ENCODE peak calls at places on chromosome 19, in five cellular contexts. O is activated CD8-positive, alpha-beta T cell treated with anti-CD3 and anti-CD28 coated beads for 36 hours; G is progenitor cell of endocrine pancreas; R is mammary epithelial cell; S is AG04450. C is an unnamed sample.
A peak's percentile ranks its signal among the peaks of the same experiment; 100 is the strongest.

GRCh38 chr19:29337029-29337428 is 124.1 kb upstream of the UQCRFS1 start:
- DNase-seq in R (no peak), O (no peak), G (no peak), S (no peak), C (no peak)

GRCh38 chr19:56660381-56661105 is 11.0 kb downstream of the ZNF835 start:
- DNase-seq in O (peak; percentile 33), R (no peak), G (no peak), S (no peak), C (no peak)

GRCh38 chr19:43784981-43785808 is 4.4 kb upstream of the KCNN4 start:
- DNase-seq in O (peak; percentile 71), S (peak; percentile 29), R (peak; percentile 67), G (peak; percentile 27), C (peak; percentile 41)

GRCh38 chr19:5891938-5892771 is 11.4 kb downstream of the NDUFA11 start:
- DNase-seq in O (peak; percentile 34), R (no peak), S (no peak), G (peak; percentile 47), C (no peak)

GRCh38 chr19:53785196-53785889 is 38.8 kb downstream of the NLRP12 start:
- DNase-seq in G (no peak), O (no peak), S (no peak), R (peak; percentile 3), C (no peak)

GRCh38 chr19:13070425-13071140 is 32.1 kb downstream of the LYL1 start:
- DNase-seq in O (no peak), G (no peak), R (no peak), S (no peak), C (no peak)

GRCh38 chr19:8611890-8612806 is 1.6 kb upstream of the ADAMTS10 start:
- DNase-seq in S (no peak), G (no peak), R (no peak), O (peak; percentile 25), C (no peak)

GRCh38 chr19:57803594-57804325 is 11.0 kb downstream of the ZNF552 start:
- DNase-seq in S (peak; percentile 48), R (peak; percentile 67), G (peak; percentile 34), O (peak; percentile 55), C (no peak)

GRCh38 chr19:34667349-34668076 is 9.4 kb downstream of the SCGB2B2 start:
- DNase-seq in O (no peak), S (no peak), R (no peak), G (no peak), C (no peak)

GRCh38 chr19:55275851-55276719 is 3.8 kb downstream of the HSPBP1 start:
- DNase-seq in O (peak; percentile 37), S (no peak), R (no peak), G (no peak), C (no peak)

GRCh38 chr19:46753420-46754155 is 7.3 kb upstream of the STRN4 start:
- DNase-seq in O (peak; percentile 85), G (no peak), S (no peak), R (peak; percentile 29), C (peak; percentile 52)

GRCh38 chr19:30223866-30224688 is 148.1 kb upstream of the ZNF536 start:
- DNase-seq in R (no peak), S (no peak), G (no peak), O (no peak), C (no peak)

GRCh38 chr19:5895890-5896289 is 7.7 kb downstream of the NDUFA11 start:
- DNase-seq in G (no peak), S (no peak), O (no peak), R (no peak), C (no peak)

GRCh38 chr19:49362048-49362925 is at the start of gene TEAD2:
- DNase-seq in S (no peak), O (peak; percentile 12), G (peak; percentile 61), R (peak; percentile 43), C (no peak)

GRCh38 chr19:5128251-5128931 is 159.5 kb downstream of the KDM4B start:
- DNase-seq in G (peak; percentile 57), O (no peak), S (peak; percentile 16), R (no peak), C (no peak)

GRCh38 chr19:20066861-20067260 is 10.9 kb upstream of the ZNF90 start:
- DNase-seq in O (no peak), S (no peak), G (no peak), R (no peak), C (no peak)

GRCh38 chr19:34184880-34185491 is 12.7 kb downstream of the LSM14A start:
- DNase-seq in G (no peak), R (no peak), O (no peak), S (no peak), C (no peak)

GRCh38 chr19:40192758-40193586 is 1.7 kb downstream of the MAP3K10 start:
- DNase-seq in S (no peak), G (no peak), R (no peak), O (no peak), C (no peak)

GRCh38 chr19:46372901-46373572 is 26.1 kb downstream of the PPP5C start:
- DNase-seq in G (no peak), O (no peak), S (no peak), R (no peak), C (no peak)

GRCh38 chr19:2114821-2115220 is 18.1 kb downstream of the IZUMO4 start:
- DNase-seq in O (no peak), S (no peak), R (no peak), G (no peak), C (no peak)
- TF ChIP-seq CTCF in O (no peak), S (no peak), R (no peak), G (no peak), C (no peak)

GRCh38 chr19:14916848-14917247 is 24.4 kb upstream of the OR7C2 start:
- DNase-seq in R (no peak), G (no peak), S (no peak), O (peak; percentile 2), C (no peak)
- TF ChIP-seq CTCF in R (peak; percentile 56), G (no peak), S (no peak), O (no peak), C (no peak)

GRCh38 chr19:18281082-18282020 is at the start of gene JUND:
- DNase-seq in R (peak; percentile 98), G (peak; percentile 96), S (peak; percentile 94), O (peak; percentile 98), C (peak; percentile 98)
- TF ChIP-seq CTCF in R (no peak), G (peak; percentile 18), S (no peak), O (no peak), C (no peak)

GRCh38 chr19:15702590-15702930 is 25.3 kb upstream of the OR10H2 start:
- DNase-seq in G (no peak), O (peak; percentile 57), S (no peak), R (peak; percentile 60), C (no peak)
- TF ChIP-seq CTCF in G (no peak), O (no peak), S (no peak), R (no peak), C (no peak)

DNA sequence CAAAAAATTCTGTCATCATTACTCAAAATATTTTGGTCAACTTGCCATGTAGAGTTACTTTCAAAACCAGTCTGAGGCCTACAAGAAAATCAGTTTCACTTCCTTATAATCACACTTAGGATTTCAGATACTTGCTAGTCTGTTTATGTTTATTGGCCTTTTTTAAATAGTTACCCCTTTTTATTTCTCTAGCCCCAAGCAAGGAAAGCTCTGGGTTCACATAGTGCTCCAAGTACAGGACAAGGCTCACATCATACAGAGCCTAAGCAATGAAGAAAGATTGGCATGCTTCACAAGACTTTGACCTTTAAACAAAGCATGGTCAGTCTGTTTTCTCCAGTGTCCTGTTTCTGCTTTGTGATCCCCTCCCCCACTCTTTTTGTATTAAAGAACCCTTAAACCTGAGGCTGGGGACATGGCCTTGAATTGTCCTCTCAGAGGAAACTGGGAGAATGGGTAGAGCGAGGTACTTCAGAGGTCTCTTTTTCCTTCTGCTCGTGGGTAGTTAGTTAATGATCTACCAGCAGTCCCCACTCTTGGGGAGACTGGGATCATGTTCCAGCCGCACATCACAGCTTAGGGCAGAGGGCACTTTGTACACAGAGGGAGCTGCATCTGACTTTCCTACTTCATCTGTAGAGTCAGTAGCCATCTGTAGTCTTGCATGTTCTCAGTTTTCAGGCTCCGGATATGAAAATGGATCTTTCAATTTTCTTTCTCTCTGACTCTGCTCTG is 30.6 kb downstream of the CEACAM1 start:
- DNase-seq in O (no peak), R (no peak), G (peak; percentile 34), S (no peak), C (no peak)
- TF ChIP-seq CTCF in O (no peak), R (no peak), G (no peak), S (no peak), C (no peak)

DNA sequence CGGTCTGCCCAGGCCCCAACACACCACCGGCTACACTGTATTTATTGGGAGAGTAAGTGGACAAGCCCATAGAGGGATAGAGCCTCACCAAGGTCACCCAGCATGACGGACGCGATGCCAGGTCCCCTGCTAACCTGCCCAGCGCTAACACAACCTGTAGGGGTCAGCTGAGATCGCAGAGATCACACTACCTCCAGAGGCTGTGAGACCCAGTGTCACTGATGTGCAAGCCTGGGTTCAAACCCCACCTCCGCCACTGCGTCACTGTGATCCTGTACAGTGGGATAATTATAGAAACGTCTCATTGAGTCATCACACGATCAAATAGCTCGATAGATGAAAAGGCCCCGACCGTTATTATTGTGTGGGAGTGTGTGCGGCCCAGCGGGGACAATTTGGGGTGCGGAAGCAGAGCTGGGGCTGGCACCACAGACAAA is 10.6 kb upstream of the TLE2 start:
- DNase-seq in O (peak; percentile 52), S (no peak), G (no peak), R (no peak), C (no peak)
- TF ChIP-seq CTCF in O (no peak), S (no peak), G (peak; percentile 13), R (no peak), C (no peak)

C was measured in CD4-positive, alpha-beta T cell.